ENCODE peak calls at places on chromosomes 3 and 15, in nine cellular contexts. One of them, this sample, is unnamed.

GRCh38 chr3:102002056-102002455 is 152.7 kb downstream of the NFKBIZ start:
- DNase-seq in effector memory CD4-positive, alpha-beta T cell: no peak
- DNase-seq in lower lobe of right lung: no peak
- DNase-seq in IMR-90: no peak
- DNase-seq in body of pancreas: no peak
- DNase-seq in GM12878: no peak
- DNase-seq in AG04450: no peak
- DNase-seq in fibroblast of lung: no peak
- DNase-seq in brain microvascular endothelial cell: no peak
- DNase-seq in this sample: no peak

GRCh38 chr3:126510323-126510910 is 7.2 kb downstream of the UROC1 start:
- DNase-seq in AG04450: no peak
- DNase-seq in IMR-90: no peak
- DNase-seq in GM12878: no peak
- DNase-seq in body of pancreas: no peak
- DNase-seq in lower lobe of right lung: peak; percentile 37
- DNase-seq in brain microvascular endothelial cell: no peak
- DNase-seq in effector memory CD4-positive, alpha-beta T cell: no peak
- DNase-seq in fibroblast of lung: no peak
- DNase-seq in this sample: no peak

GRCh38 chr15:32763295-32763694 is 45.5 kb downstream of the GREM1 start:
- DNase-seq in IMR-90: no peak
- DNase-seq in AG04450: no peak
- DNase-seq in body of pancreas: no peak
- DNase-seq in GM12878: peak; percentile 13
- DNase-seq in fibroblast of lung: no peak
- DNase-seq in effector memory CD4-positive, alpha-beta T cell: no peak
- DNase-seq in brain microvascular endothelial cell: no peak
- DNase-seq in lower lobe of right lung: no peak
- DNase-seq in this sample: no peak

GRCh38 chr3:31472479-31473390 is 60.0 kb upstream of the STT3B start:
- DNase-seq in brain microvascular endothelial cell: peak; percentile 94
- DNase-seq in lower lobe of right lung: no peak
- DNase-seq in GM12878: no peak
- DNase-seq in body of pancreas: no peak
- DNase-seq in fibroblast of lung: peak; percentile 18
- DNase-seq in IMR-90: peak; percentile 24
- DNase-seq in effector memory CD4-positive, alpha-beta T cell: no peak
- DNase-seq in AG04450: no peak
- DNase-seq in this sample: no peak

GRCh38 chr3:99721633-99722007 is 83.2 kb downstream of the COL8A1 start:
- DNase-seq in AG04450: no peak
- DNase-seq in fibroblast of lung: peak; percentile 11
- DNase-seq in lower lobe of right lung: no peak
- DNase-seq in IMR-90: peak; percentile 41
- DNase-seq in brain microvascular endothelial cell: peak; percentile 61
- DNase-seq in GM12878: no peak
- DNase-seq in effector memory CD4-positive, alpha-beta T cell: no peak
- DNase-seq in body of pancreas: no peak
- DNase-seq in this sample: no peak

GRCh38 chr15:69080203-69080957 is 65.9 kb downstream of the NOX5 start:
- DNase-seq in effector memory CD4-positive, alpha-beta T cell: no peak
- DNase-seq in IMR-90: no peak
- DNase-seq in lower lobe of right lung: no peak
- DNase-seq in body of pancreas: no peak
- DNase-seq in fibroblast of lung: no peak
- DNase-seq in AG04450: no peak
- DNase-seq in GM12878: no peak
- DNase-seq in brain microvascular endothelial cell: no peak
- DNase-seq in this sample: no peak

GRCh38 chr3:132342183-132342582 is 25.0 kb downstream of the ACP3 start:
- DNase-seq in body of pancreas: no peak
- DNase-seq in lower lobe of right lung: no peak
- DNase-seq in brain microvascular endothelial cell: no peak
- DNase-seq in AG04450: no peak
- DNase-seq in IMR-90: no peak
- DNase-seq in GM12878: no peak
- DNase-seq in fibroblast of lung: peak; percentile 50
- DNase-seq in effector memory CD4-positive, alpha-beta T cell: no peak
- DNase-seq in this sample: no peak

GRCh38 chr3:172347895-172348680 is 100.2 kb downstream of the GHSR start:
- DNase-seq in IMR-90: no peak
- DNase-seq in AG04450: no peak
- DNase-seq in brain microvascular endothelial cell: no peak
- DNase-seq in lower lobe of right lung: no peak
- DNase-seq in GM12878: no peak
- DNase-seq in effector memory CD4-positive, alpha-beta T cell: no peak
- DNase-seq in fibroblast of lung: no peak
- DNase-seq in body of pancreas: no peak
- DNase-seq in this sample: no peak

GRCh38 chr3:71710906-71711494 is 14.2 kb downstream of the EIF4E3 start:
- DNase-seq in effector memory CD4-positive, alpha-beta T cell: no peak
- DNase-seq in GM12878: peak; percentile 21
- DNase-seq in brain microvascular endothelial cell: peak; percentile 18
- DNase-seq in AG04450: no peak
- DNase-seq in IMR-90: peak; percentile 66
- DNase-seq in fibroblast of lung: peak; percentile 72
- DNase-seq in body of pancreas: no peak
- DNase-seq in lower lobe of right lung: no peak
- DNase-seq in this sample: no peak

GRCh38 chr15:76056931-76057330 is 2.9 kb upstream of the TMEM266 start:
- DNase-seq in effector memory CD4-positive, alpha-beta T cell: no peak
- DNase-seq in brain microvascular endothelial cell: no peak
- DNase-seq in lower lobe of right lung: no peak
- DNase-seq in body of pancreas: no peak
- DNase-seq in IMR-90: no peak
- DNase-seq in GM12878: peak; percentile 77
- DNase-seq in fibroblast of lung: no peak
- DNase-seq in AG04450: no peak
- DNase-seq in this sample: no peak

GRCh38 chr15:78951841-78952238 is 7.0 kb upstream of the CTSH start:
- DNase-seq in GM12878: no peak
- DNase-seq in AG04450: no peak
- DNase-seq in lower lobe of right lung: no peak
- DNase-seq in effector memory CD4-positive, alpha-beta T cell: no peak
- DNase-seq in fibroblast of lung: peak; percentile 12
- DNase-seq in brain microvascular endothelial cell: no peak
- DNase-seq in IMR-90: peak; percentile 47
- DNase-seq in body of pancreas: peak; percentile 84
- DNase-seq in this sample: no peak

GRCh38 chr15:22925875-22926274 is 54.3 kb downstream of the CYFIP1 start:
- DNase-seq in AG04450: no peak
- DNase-seq in lower lobe of right lung: no peak
- DNase-seq in body of pancreas: no peak
- DNase-seq in brain microvascular endothelial cell: no peak
- DNase-seq in GM12878: no peak
- DNase-seq in fibroblast of lung: no peak
- DNase-seq in IMR-90: no peak
- DNase-seq in effector memory CD4-positive, alpha-beta T cell: no peak
- DNase-seq in this sample: no peak

GRCh38 chr3:108333951-108334350 is 37.6 kb downstream of the HHLA2 start:
- DNase-seq in IMR-90: no peak
- DNase-seq in lower lobe of right lung: no peak
- DNase-seq in body of pancreas: no peak
- DNase-seq in AG04450: no peak
- DNase-seq in fibroblast of lung: no peak
- DNase-seq in brain microvascular endothelial cell: no peak
- DNase-seq in effector memory CD4-positive, alpha-beta T cell: no peak
- DNase-seq in GM12878: no peak
- DNase-seq in this sample: no peak
- H3K27me3 ChIP-seq in IMR-90: no peaks in the 10 kb centered on the region
- H3K27me3 ChIP-seq in lower lobe of right lung: no peaks in the 10 kb centered on the region
- H3K27me3 ChIP-seq in body of pancreas: no peaks in the 10 kb centered on the region
- H3K27me3 ChIP-seq in AG04450: no peaks in the 10 kb centered on the region
- H3K27me3 ChIP-seq in fibroblast of lung: peaks cover 3% of the 10 kb centered on the region
- H3K27me3 ChIP-seq in brain microvascular endothelial cell: no peaks in the 10 kb centered on the region
- H3K27me3 ChIP-seq in effector memory CD4-positive, alpha-beta T cell: no peaks in the 10 kb centered on the region
- H3K27me3 ChIP-seq in GM12878: no peaks in the 10 kb centered on the region
- H3K27me3 ChIP-seq in this sample: no peaks in the 10 kb centered on the region

DNA sequence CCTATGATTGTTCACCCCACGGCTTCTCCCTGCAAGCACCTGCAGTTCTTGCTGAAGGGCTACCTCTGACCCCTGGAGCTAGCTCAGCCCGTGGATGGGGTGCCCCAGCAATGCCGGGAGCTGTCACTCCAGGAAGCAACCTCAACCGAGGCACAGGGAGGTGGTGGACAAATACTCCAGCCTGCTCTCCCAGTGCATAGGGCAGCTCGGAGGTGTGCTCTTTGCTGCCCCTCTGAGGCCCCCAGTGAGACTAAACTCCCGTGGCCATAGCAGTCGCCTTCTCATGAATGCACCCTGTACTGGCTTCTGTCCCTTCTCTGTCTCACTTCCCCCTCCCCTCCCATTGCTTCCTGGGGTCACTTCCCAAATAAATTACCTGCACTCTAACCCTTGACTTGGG is 48.5 kb downstream of the LINGO1 start:
- DNase-seq in body of pancreas: no peak
- DNase-seq in fibroblast of lung: no peak
- DNase-seq in IMR-90: no peak
- DNase-seq in effector memory CD4-positive, alpha-beta T cell: no peak
- DNase-seq in lower lobe of right lung: no peak
- DNase-seq in GM12878: no peak
- DNase-seq in brain microvascular endothelial cell: no peak
- DNase-seq in AG04450: no peak
- DNase-seq in this sample: no peak
- H3K27me3 ChIP-seq in body of pancreas: no peaks in the 10 kb centered on the region
- H3K27me3 ChIP-seq in fibroblast of lung: peaks cover 3% of the 10 kb centered on the region
- H3K27me3 ChIP-seq in IMR-90: peaks cover 69% of the 10 kb centered on the region
- H3K27me3 ChIP-seq in effector memory CD4-positive, alpha-beta T cell: no peaks in the 10 kb centered on the region
- H3K27me3 ChIP-seq in lower lobe of right lung: no peaks in the 10 kb centered on the region
- H3K27me3 ChIP-seq in GM12878: peaks cover 2% of the 10 kb centered on the region
- H3K27me3 ChIP-seq in brain microvascular endothelial cell: no peaks in the 10 kb centered on the region
- H3K27me3 ChIP-seq in AG04450: peaks cover 43% of the 10 kb centered on the region
- H3K27me3 ChIP-seq in this sample: no peaks in the 10 kb centered on the region

DNA sequence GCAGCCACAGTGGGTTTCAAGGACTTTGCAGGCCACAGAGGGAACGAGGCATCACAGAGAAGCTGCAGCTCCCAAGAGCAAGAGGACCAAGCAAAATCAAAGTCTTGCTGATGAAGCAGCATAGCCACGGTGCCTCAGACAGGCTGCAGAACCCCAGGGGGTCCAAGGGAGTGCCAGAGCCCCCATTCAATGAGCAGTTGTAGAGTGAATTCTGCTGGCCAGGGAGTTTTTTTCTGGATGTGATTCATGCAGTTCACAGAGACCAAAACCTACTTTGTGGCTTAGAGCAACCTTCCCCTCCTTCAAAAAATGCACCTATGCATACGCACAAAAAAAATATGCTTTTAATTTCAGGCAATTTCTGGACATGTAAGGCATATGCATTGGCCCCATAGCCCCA is 409.0 kb downstream of the VPS13C start:
- DNase-seq in AG04450: no peak
- DNase-seq in IMR-90: no peak
- DNase-seq in GM12878: no peak
- DNase-seq in fibroblast of lung: no peak
- DNase-seq in lower lobe of right lung: no peak
- DNase-seq in body of pancreas: no peak
- DNase-seq in brain microvascular endothelial cell: no peak
- DNase-seq in effector memory CD4-positive, alpha-beta T cell: no peak
- DNase-seq in this sample: no peak
- H3K27me3 ChIP-seq in AG04450: no peaks in the 10 kb centered on the region
- H3K27me3 ChIP-seq in IMR-90: no peaks in the 10 kb centered on the region
- H3K27me3 ChIP-seq in GM12878: no peaks in the 10 kb centered on the region
- H3K27me3 ChIP-seq in fibroblast of lung: no peaks in the 10 kb centered on the region
- H3K27me3 ChIP-seq in lower lobe of right lung: no peaks in the 10 kb centered on the region
- H3K27me3 ChIP-seq in body of pancreas: no peaks in the 10 kb centered on the region
- H3K27me3 ChIP-seq in brain microvascular endothelial cell: no peaks in the 10 kb centered on the region
- H3K27me3 ChIP-seq in effector memory CD4-positive, alpha-beta T cell: no peaks in the 10 kb centered on the region
- H3K27me3 ChIP-seq in this sample: no peaks in the 10 kb centered on the region

GRCh38 chr3:144456041-144456440 is 484.4 kb downstream of the DIPK2A start:
- DNase-seq in GM12878: no peak
- DNase-seq in brain microvascular endothelial cell: no peak
- DNase-seq in body of pancreas: no peak
- DNase-seq in AG04450: no peak
- DNase-seq in IMR-90: no peak
- DNase-seq in effector memory CD4-positive, alpha-beta T cell: no peak
- DNase-seq in lower lobe of right lung: no peak
- DNase-seq in fibroblast of lung: no peak
- DNase-seq in this sample: no peak
- H3K27me3 ChIP-seq in GM12878: no peaks in the 10 kb centered on the region
- H3K27me3 ChIP-seq in brain microvascular endothelial cell: no peaks in the 10 kb centered on the region
- H3K27me3 ChIP-seq in body of pancreas: no peaks in the 10 kb centered on the region
- H3K27me3 ChIP-seq in AG04450: no peaks in the 10 kb centered on the region
- H3K27me3 ChIP-seq in IMR-90: no peaks in the 10 kb centered on the region
- H3K27me3 ChIP-seq in effector memory CD4-positive, alpha-beta T cell: no peaks in the 10 kb centered on the region
- H3K27me3 ChIP-seq in lower lobe of right lung: no peaks in the 10 kb centered on the region
- H3K27me3 ChIP-seq in fibroblast of lung: no peaks in the 10 kb centered on the region
- H3K27me3 ChIP-seq in this sample: no peaks in the 10 kb centered on the region

GRCh38 chr3:157327837-157328236 is 108.8 kb upstream of the PTX3 start:
- DNase-seq in brain microvascular endothelial cell: no peak
- DNase-seq in lower lobe of right lung: no peak
- DNase-seq in effector memory CD4-positive, alpha-beta T cell: no peak
- DNase-seq in body of pancreas: no peak
- DNase-seq in IMR-90: no peak
- DNase-seq in AG04450: no peak
- DNase-seq in GM12878: no peak
- DNase-seq in fibroblast of lung: no peak
- DNase-seq in this sample: no peak
- H3K27me3 ChIP-seq in brain microvascular endothelial cell: no peaks in the 10 kb centered on the region
- H3K27me3 ChIP-seq in lower lobe of right lung: no peaks in the 10 kb centered on the region
- H3K27me3 ChIP-seq in effector memory CD4-positive, alpha-beta T cell: no peaks in the 10 kb centered on the region
- H3K27me3 ChIP-seq in body of pancreas: no peaks in the 10 kb centered on the region
- H3K27me3 ChIP-seq in IMR-90: no peaks in the 10 kb centered on the region
- H3K27me3 ChIP-seq in AG04450: no peaks in the 10 kb centered on the region
- H3K27me3 ChIP-seq in GM12878: no peaks in the 10 kb centered on the region
- H3K27me3 ChIP-seq in fibroblast of lung: no peaks in the 10 kb centered on the region
- H3K27me3 ChIP-seq in this sample: no peaks in the 10 kb centered on the region

This sample was measured in CD8-positive, alpha-beta memory T cell.